ENCODE peak calls at places on chromosomes 5 and 9, in six cellular contexts. M is SHP77; V is activated CD4-positive, alpha-beta T cell treated with anti-CD3 and anti-CD28 coated beads, Interleukin-2, amount 50 U/mL, for 4 hours; C is fibroblast of the conjunctiva; P is amniotic stem cell; Z is cardiac fibroblast. D is an unnamed sample.

GRCh38 chr5:139642213-139642612 is 5.9 kb upstream of the CXXC5 start:
- DNase-seq in Z (no peak), M (no peak), P (no peak), C (no peak), V (no peak), D (no peak)

GRCh38 chr5:149581931-149582768 is 852 bp downstream of the ARHGEF37 start:
- DNase-seq in Z (peak), C (no peak), V (no peak), P (no peak), M (peak), D (no peak)

GRCh38 chr9:35729700-35730485 is 2.1 kb downstream of the TLN1 start:
- DNase-seq in V (no peak), M (peak), Z (peak), C (no peak), P (peak), D (no peak)

GRCh38 chr5:110823571-110823970 is 84.8 kb downstream of the SLC25A46 start:
- DNase-seq in V (no peak), P (no peak), C (no peak), Z (no peak), M (peak), D (no peak)

GRCh38 chr9:106449528-106449927 is 413.4 kb upstream of the ZNF462 start:
- DNase-seq in C (no peak), Z (no peak), V (no peak), M (no peak), P (no peak), D (no peak)

GRCh38 chr5:145484195-145484594 is 350.9 kb downstream of the PRELID2 start:
- DNase-seq in C (no peak), V (no peak), Z (peak), P (peak), M (no peak), D (no peak)

GRCh38 chr5:10689391-10690081 is 71.5 kb downstream of the DAP start:
- DNase-seq in P (no peak), M (peak), V (no peak), Z (peak), C (no peak), D (peak)

GRCh38 chr5:172719211-172719610 is 51.8 kb downstream of the DUSP1 start:
- DNase-seq in V (no peak), P (no peak), M (no peak), C (no peak), Z (no peak), D (no peak)

GRCh38 chr5:61277190-61277589 is 54.9 kb upstream of the ZSWIM6 start:
- DNase-seq in M (no peak), C (no peak), P (no peak), V (no peak), Z (peak), D (no peak)

GRCh38 chr5:170892201-170892600 is 30.4 kb downstream of the RANBP17 start:
- DNase-seq in C (no peak), V (no peak), Z (peak), M (no peak), P (peak), D (no peak)

GRCh38 chr9:123697686-123698085 is 232.2 kb downstream of the DENND1A start:
- DNase-seq in M (no peak), P (no peak), C (no peak), V (no peak), Z (no peak), D (no peak)

GRCh38 chr5:6704361-6704851 is 8.8 kb upstream of the TENT4A start:
- DNase-seq in C (no peak), M (no peak), V (no peak), Z (peak), P (peak), D (no peak)

GRCh38 chr5:139458580-139459407 is 3.7 kb downstream of the ECSCR start:
- DNase-seq in Z (peak), V (peak), M (no peak), C (no peak), P (no peak), D (no peak)

GRCh38 chr9:17082343-17082742 is 52.5 kb upstream of the CNTLN start:
- DNase-seq in M (no peak), C (no peak), V (no peak), P (no peak), Z (peak), D (peak)

GRCh38 chr5:179821298-179822058 is 773 bp downstream of the SQSTM1 start:
- DNase-seq in M (peak), C (peak), Z (peak), P (peak), V (peak), D (peak)

GRCh38 chr5:56085205-56085604 is 90.4 kb upstream of the IL6ST start:
- DNase-seq in C (no peak), Z (peak), P (no peak), V (no peak), M (no peak), D (no peak)

GRCh38 chr9:115850548-115851304 is 302.9 kb upstream of the PAPPA start:
- DNase-seq in M (no peak), Z (peak), V (no peak), P (no peak), C (peak), D (peak)

GRCh38 chr9:115520626-115521025 is 402.7 kb upstream of the TNC start:
- DNase-seq in P (no peak), V (no peak), Z (no peak), C (no peak), M (no peak), D (no peak)

GRCh38 chr5:139232161-139232724 is 34.1 kb upstream of the SIL1 start:
- DNase-seq in C (peak), V (no peak), M (no peak), Z (no peak), P (no peak), D (peak)

GRCh38 chr9:24766081-24766480 is 220.4 kb upstream of the IZUMO3 start:
- DNase-seq in Z (no peak), C (no peak), V (no peak), M (no peak), P (no peak), D (no peak)

GRCh38 chr5:176536132-176536901 is 885 bp downstream of the RNF44 start:
- DNase-seq in C (peak), M (peak), Z (peak), P (peak), V (peak), D (peak)

GRCh38 chr9:126959326-126959725 is 44.7 kb downstream of the RALGPS1 start:
- DNase-seq in P (no peak), V (no peak), Z (no peak), M (no peak), C (no peak), D (no peak)

GRCh38 chr9:132489536-132489935 is 79.5 kb downstream of the CFAP77 start:
- DNase-seq in Z (no peak), M (no peak), V (no peak), C (no peak), P (no peak), D (no peak)

GRCh38 chr5:180802325-180803180 is at the start of gene MGAT1:
- DNase-seq in V (peak), P (peak), C (peak), M (peak), Z (peak), D (no peak)

GRCh38 chr5:45385321-45386058 is 310.7 kb downstream of the HCN1 start:
- DNase-seq in V (no peak), Z (peak), P (no peak), M (peak), C (peak), D (no peak)

GRCh38 chr9:19049872-19050636 is 827 bp downstream of the RRAGA start:
- DNase-seq in V (no peak), P (no peak), Z (peak), M (no peak), C (peak), D (peak)

GRCh38 chr5:96720408-96720807 is 58.2 kb downstream of the CAST start:
- DNase-seq in P (no peak), C (no peak), Z (no peak), M (no peak), V (no peak), D (no peak)

GRCh38 chr9:128615571-128615970 is 41.1 kb downstream of the DYNC2I2 start:
- DNase-seq in C (no peak), M (no peak), P (no peak), V (no peak), Z (no peak), D (no peak)

GRCh38 chr9:81072758-81073157 is 616.6 kb downstream of the TLE1 start:
- DNase-seq in P (no peak), V (no peak), M (no peak), C (no peak), Z (no peak), D (no peak)

GRCh38 chr5:57207681-57208080 is 33.8 kb downstream of the GPBP1 start:
- DNase-seq in M (no peak), C (no peak), Z (no peak), V (no peak), P (no peak), D (no peak)